ENCODE peak calls at places on chromosomes 1 and 21, in ten cellular contexts. P is heart left ventricle, D is GM23338, H is testis, U is BE2C, W is IMR-90, S is uterus, N is left ventricle myocardium inferior, L is endodermal cell, F is hepatocyte. G is an unnamed sample.

GRCh38 chr1:41349361-41350054 is 11.7 kb upstream of the FOXO6 start:
- DNase-seq in P (peak; percentile 11), D (no peak), H (no peak), U (no peak), W (no peak), S (peak; percentile 10), N (no peak), L (peak; percentile 31), F (no peak), G (no peak)

GRCh38 chr1:28123461-28123961 is 35.1 kb upstream of the EYA3 start:
- DNase-seq in P (no peak), D (no peak), H (peak; percentile 40), U (no peak), W (peak; percentile 86), S (no peak), N (no peak), L (no peak), F (no peak), G (peak; percentile 48)

GRCh38 chr1:225737179-225737578 is 40.4 kb upstream of the SRP9 start:
- DNase-seq in P (no peak), D (no peak), H (peak; percentile 36), U (peak; percentile 21), W (no peak), S (no peak), N (no peak), L (no peak), F (no peak), G (no peak)

GRCh38 chr1:116066868-116067563 is 44.2 kb upstream of the MAB21L3 start:
- DNase-seq in P (no peak), D (no peak), H (no peak), U (no peak), W (peak; percentile 51), S (no peak), N (no peak), L (no peak), F (no peak), G (no peak)

GRCh38 chr1:211349730-211350129 is 23.1 kb downstream of the TRAF5 start:
- DNase-seq in P (no peak), D (no peak), H (no peak), U (no peak), W (no peak), S (no peak), N (no peak), L (peak; percentile 11), F (no peak), G (no peak)

GRCh38 chr1:115980998-115981993 is 5.0 kb downstream of the SLC22A15 start:
- DNase-seq in P (no peak), D (peak; percentile 90), H (no peak), U (peak; percentile 20), W (peak; percentile 16), S (no peak), N (no peak), L (peak; percentile 85), F (peak; percentile 62), G (no peak)

GRCh38 chr21:37562920-37563640 is 196.5 kb downstream of the DYRK1A start:
- DNase-seq in P (peak; percentile 52), D (no peak), H (peak; percentile 26), U (peak; percentile 38), W (no peak), S (no peak), N (no peak), L (no peak), F (no peak), G (peak; percentile 57)

GRCh38 chr1:229379901-229380300 is 37.1 kb upstream of the CCSAP start:
- DNase-seq in P (no peak), D (no peak), H (no peak), U (no peak), W (no peak), S (no peak), N (no peak), L (peak; percentile 56), F (no peak), G (no peak)

GRCh38 chr1:181038399-181038873 is 4.7 kb downstream of the MR1 start:
- DNase-seq in P (peak; percentile 57), D (peak; percentile 91), H (peak; percentile 58), U (peak; percentile 75), W (peak; percentile 68), S (peak; percentile 47), N (no peak), L (peak; percentile 92), F (peak; percentile 69), G (peak; percentile 60)

DNA sequence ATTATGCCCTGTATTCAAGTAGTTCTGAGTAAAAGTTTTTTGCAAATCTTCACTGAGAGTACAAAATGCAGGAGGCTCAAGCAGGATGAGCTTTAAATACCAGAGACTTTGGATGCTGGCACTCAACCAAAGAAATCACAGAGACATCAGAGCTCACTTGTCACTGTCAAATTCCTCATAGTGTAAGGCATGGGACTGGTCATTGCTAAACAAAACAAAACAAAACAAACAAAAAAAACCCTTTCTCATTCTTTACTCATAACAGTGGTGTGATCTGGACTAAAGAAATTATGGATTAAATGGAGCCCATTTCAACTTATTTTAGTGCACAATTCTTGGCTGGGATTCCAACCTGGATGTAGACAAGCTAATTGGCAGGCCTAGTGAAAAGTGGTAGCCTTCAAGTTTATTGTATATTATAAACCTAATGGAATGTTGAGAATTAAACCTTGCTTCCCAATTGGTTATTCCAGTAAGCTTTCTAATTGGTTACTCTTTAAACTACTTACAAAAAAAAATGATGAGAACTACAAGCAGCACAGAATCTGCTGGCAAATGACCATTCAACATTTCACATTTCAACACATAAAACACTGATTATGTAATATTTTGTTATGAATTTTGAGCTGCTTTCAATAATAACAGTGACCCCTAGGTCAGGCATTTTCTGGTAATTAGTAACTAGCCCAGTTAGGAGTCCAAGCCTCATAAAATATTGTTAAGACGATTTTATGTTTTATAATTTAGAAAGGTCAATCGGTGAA is 30.6 kb upstream of the NEK7 start:
- DNase-seq in P (no peak), D (no peak), H (no peak), U (no peak), W (peak; percentile 79), S (no peak), N (no peak), L (no peak), F (no peak), G (no peak)
- H3K4me1 ChIP-seq in P (peaks cover 7% of the 10 kb centered on the region), D (no peaks in the 10 kb centered on the region), H (no peaks in the 10 kb centered on the region), U (no peaks in the 10 kb centered on the region), W (peaks cover 3% of the 10 kb centered on the region), S (no peaks in the 10 kb centered on the region), N (peaks cover 25% of the 10 kb centered on the region), L (no peaks in the 10 kb centered on the region), F (no peaks in the 10 kb centered on the region), G (peaks cover 7% of the 10 kb centered on the region)

DNA sequence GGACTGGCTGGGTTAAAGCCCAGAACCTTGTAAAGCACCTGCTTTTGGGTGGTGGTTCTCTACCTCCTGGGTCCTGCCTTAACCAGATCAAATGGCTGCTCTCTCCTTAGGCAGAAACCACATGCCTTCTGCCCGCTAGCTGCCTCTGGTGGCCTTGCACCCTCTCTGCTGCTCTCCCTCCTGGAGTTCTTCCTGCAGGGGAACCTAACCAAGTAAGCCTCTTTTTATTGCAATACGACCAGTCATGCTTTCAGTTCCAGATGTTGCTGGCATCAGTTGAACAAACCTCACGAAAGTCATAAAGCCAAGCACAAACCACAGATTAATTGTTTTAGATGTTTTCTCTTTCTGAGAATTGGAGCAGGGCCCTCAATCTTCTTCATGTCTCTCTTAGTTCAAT is 118.9 kb downstream of the GDAP2 start:
- DNase-seq in P (no peak), D (peak; percentile 11), H (no peak), U (no peak), W (no peak), S (no peak), N (no peak), L (no peak), F (no peak), G (no peak)
- TF ChIP-seq CTCF in P (no peak), D (no peak), H (no peak), U (no peak), W (no peak), S (no peak), N (no peak), L (peak; percentile 32), F (no peak), G (no peak)

DNA sequence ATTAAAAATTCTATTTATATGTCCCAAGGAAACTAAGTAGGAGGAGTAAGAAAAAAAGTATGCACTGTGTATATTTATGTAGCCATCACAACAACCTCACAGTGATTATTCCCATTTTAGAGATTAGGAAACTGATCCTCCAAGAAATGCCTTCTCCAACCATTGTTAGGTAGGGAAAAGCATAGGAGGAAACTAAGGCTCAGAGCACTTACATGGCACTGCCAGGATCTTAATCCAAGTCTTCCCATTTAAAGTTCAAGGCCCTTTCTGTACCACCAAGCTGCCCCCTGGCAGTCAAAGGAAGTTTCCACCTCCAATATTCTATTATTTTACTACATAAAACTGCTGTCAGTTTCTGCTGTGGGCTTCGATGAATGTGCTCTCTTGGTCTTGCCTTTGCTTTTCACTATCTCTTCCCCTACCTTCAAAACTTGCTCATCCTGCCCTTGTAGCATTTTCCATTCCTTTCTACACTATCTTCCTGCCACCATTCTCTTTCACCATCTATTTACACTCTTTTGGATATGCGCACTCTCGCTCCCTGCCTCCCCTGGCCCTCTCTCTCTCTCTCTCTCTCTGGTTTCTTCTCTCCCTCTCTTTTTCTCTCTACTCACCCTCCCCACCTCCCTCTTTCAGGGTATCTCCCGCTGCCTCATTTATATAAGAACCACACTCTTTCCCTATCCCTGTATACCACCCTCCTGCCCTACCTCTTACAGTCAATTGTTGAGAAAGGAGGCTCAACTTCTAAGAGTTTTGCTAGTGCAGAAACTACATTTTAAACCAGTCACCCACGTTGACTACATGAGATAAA is 34.0 kb downstream of the PUM1 start:
- DNase-seq in P (no peak), D (peak; percentile 46), H (no peak), U (no peak), W (no peak), S (no peak), N (no peak), L (no peak), F (no peak), G (no peak)
- H3K4me1 ChIP-seq in P (peaks cover 82% of the 10 kb centered on the region), D (peaks cover 64% of the 10 kb centered on the region), H (no peaks in the 10 kb centered on the region), U (no peaks in the 10 kb centered on the region), W (peaks cover 4% of the 10 kb centered on the region), S (no peaks in the 10 kb centered on the region), N (peaks cover 89% of the 10 kb centered on the region), L (no peaks in the 10 kb centered on the region), F (peaks cover 16% of the 10 kb centered on the region), G (peaks cover 58% of the 10 kb centered on the region)

GRCh38 chr1:169110265-169110664 is 3.8 kb downstream of the ATP1B1 start:
- DNase-seq in P (no peak), D (no peak), H (no peak), U (no peak), W (no peak), S (no peak), N (no peak), L (no peak), F (no peak), G (no peak)

GRCh38 chr1:169109561-169110134 is 3.2 kb downstream of the ATP1B1 start:
- DNase-seq in P (peak; percentile 80), D (peak; percentile 28), H (peak; percentile 81), U (peak; percentile 76), W (peak; percentile 92), S (peak; percentile 79), N (peak; percentile 24), L (peak; percentile 69), F (peak; percentile 93), G (peak; percentile 59)

GRCh38 chr1:169107673-169108160 is 1.2 kb downstream of the ATP1B1 start:
- DNase-seq in P (peak; percentile 64), D (no peak), H (peak; percentile 48), U (no peak), W (peak; percentile 62), S (no peak), N (peak; percentile 23), L (no peak), F (no peak), G (no peak)

GRCh38 chr1:169110691-169111447 is 4.4 kb downstream of the ATP1B1 start:
- DNase-seq in P (no peak), D (no peak), H (no peak), U (no peak), W (peak; percentile 41), S (no peak), N (no peak), L (no peak), F (no peak), G (peak; percentile 60)

GRCh38 chr1:169108897-169109560 is 2.5 kb downstream of the ATP1B1 start:
- DNase-seq in P (no peak), D (peak; percentile 46), H (peak; percentile 55), U (peak; percentile 69), W (peak; percentile 35), S (no peak), N (peak; percentile 21), L (peak; percentile 58), F (peak; percentile 58), G (no peak)
- TF ChIP-seq CTCF in P (no peak), D (peak; percentile 25), H (peak; percentile 33), U (peak; percentile 65), W (peak; percentile 25), S (no peak), N (peak; percentile 44), L (peak; percentile 56), F (peak; percentile 30), G (no peak)

G was measured in lower lobe of right lung.